ENCODE peak calls at places on chromosomes 1 and 21, in eight cellular contexts. I, D, X, M, U, J, P and W are unnamed samples.

GRCh38 chr1:19644761-19645543 is 841 bp downstream of the NBL1 start:
- DNase-seq in I (no peak), D (peak; percentile 52), X (peak; percentile 60), M (no peak), U (peak; percentile 48), J (no peak), P (peak; percentile 39), W (no peak)

GRCh38 chr1:22051607-22052114 is 848 bp upstream of the CDC42 start:
- DNase-seq in I (no peak), D (no peak), X (no peak), M (no peak), U (no peak), J (no peak), P (no peak), W (no peak)

GRCh38 chr1:227712648-227713047 is 22.5 kb downstream of the JMJD4 start:
- DNase-seq in I (no peak), D (no peak), X (no peak), M (no peak), U (no peak), J (no peak), P (no peak), W (no peak)

GRCh38 chr1:180181048-180181447 is 26.4 kb downstream of the QSOX1 start:
- DNase-seq in I (peak; percentile 26), D (peak; percentile 19), X (peak; percentile 40), M (no peak), U (no peak), J (peak; percentile 37), P (no peak), W (no peak)

GRCh38 chr1:179229214-179230140 is at the start of gene ABL2:
- DNase-seq in I (peak; percentile 62), D (peak; percentile 24), X (peak; percentile 62), M (no peak), U (peak; percentile 60), J (no peak), P (peak; percentile 35), W (peak; percentile 15)

GRCh38 chr21:42191978-42192595 is 26.9 kb upstream of the ABCG1 start:
- DNase-seq in I (no peak), D (no peak), X (no peak), M (no peak), U (no peak), J (no peak), P (no peak), W (no peak)

GRCh38 chr1:185045793-185046441 is 559 bp downstream of the RNF2 start:
- DNase-seq in I (peak; percentile 75), D (peak; percentile 53), X (peak; percentile 51), M (no peak), U (no peak), J (peak; percentile 24), P (peak; percentile 25), W (no peak)

GRCh38 chr1:50873458-50874187 is 86.4 kb downstream of the FAF1 start:
- DNase-seq in I (peak; percentile 83), D (peak; percentile 93), X (peak; percentile 77), M (no peak), U (peak; percentile 44), J (peak; percentile 74), P (peak; percentile 56), W (peak; percentile 87)

GRCh38 chr21:44086636-44087425 is 20.4 kb upstream of the PWP2 start:
- DNase-seq in I (no peak), D (no peak), X (no peak), M (no peak), U (no peak), J (no peak), P (no peak), W (no peak)

GRCh38 chr1:167095368-167095767 is 1.5 kb downstream of the STYXL2 start:
- DNase-seq in I (no peak), D (no peak), X (no peak), M (no peak), U (no peak), J (peak; percentile 73), P (no peak), W (peak; percentile 6)

GRCh38 chr21:43195131-43196021 is 26.6 kb downstream of the CRYAA start:
- DNase-seq in I (no peak), D (no peak), X (no peak), M (no peak), U (no peak), J (peak; percentile 62), P (no peak), W (no peak)

GRCh38 chr1:111332190-111332589 is 41.5 kb downstream of the CHIA start:
- DNase-seq in I (no peak), D (no peak), X (no peak), M (no peak), U (no peak), J (no peak), P (no peak), W (no peak)

GRCh38 chr1:58997637-58998036 is 213.8 kb upstream of the JUN start:
- DNase-seq in I (no peak), D (no peak), X (no peak), M (no peak), U (no peak), J (no peak), P (no peak), W (no peak)

GRCh38 chr1:30695481-30695880 is 27.9 kb downstream of the MATN1 start:
- DNase-seq in I (no peak), D (no peak), X (peak; percentile 79), M (no peak), U (no peak), J (no peak), P (no peak), W (no peak)

GRCh38 chr1:35452086-35452485 is 105.1 kb downstream of the KIAA0319L start:
- DNase-seq in I (peak; percentile 70), D (no peak), X (peak; percentile 68), M (no peak), U (no peak), J (no peak), P (no peak), W (peak; percentile 50)

GRCh38 chr1:56378376-56379070 is 200.8 kb downstream of the PLPP3 start:
- DNase-seq in I (no peak), D (no peak), X (no peak), M (no peak), U (no peak), J (no peak), P (no peak), W (no peak)

GRCh38 chr1:160711528-160712311 is at the start of gene CD48:
- DNase-seq in I (no peak), D (no peak), X (no peak), M (no peak), U (peak; percentile 54), J (no peak), P (no peak), W (no peak)

GRCh38 chr1:2135866-2136265 is 58.7 kb downstream of the FAAP20 start:
- DNase-seq in I (no peak), D (no peak), X (peak; percentile 43), M (no peak), U (no peak), J (no peak), P (no peak), W (no peak)